ENCODE peak calls at places on chromosomes 7 and 10, in four cellular contexts. One of them, this sample, is unnamed.

GRCh38 chr7:130386876-130387275 is 6.6 kb downstream of the CPA1 start:
- DNase-seq in cardiac muscle cell: no peak
- DNase-seq in fibroblast of pulmonary artery: no peak
- DNase-seq in ascending aorta: no peak
- DNase-seq in this sample: no peak

GRCh38 chr7:79782906-79783305 is 329.4 kb upstream of the MAGI2 start:
- DNase-seq in cardiac muscle cell: no peak
- DNase-seq in fibroblast of pulmonary artery: no peak
- DNase-seq in ascending aorta: no peak
- DNase-seq in this sample: no peak

GRCh38 chr7:37176079-37176478 is 272.6 kb downstream of the ELMO1 start:
- DNase-seq in cardiac muscle cell: no peak
- DNase-seq in fibroblast of pulmonary artery: no peak
- DNase-seq in ascending aorta: no peak
- DNase-seq in this sample: no peak

GRCh38 chr10:62814901-62815372 is 1.2 kb downstream of the EGR2 start:
- DNase-seq in cardiac muscle cell: peak
- DNase-seq in fibroblast of pulmonary artery: no peak
- DNase-seq in ascending aorta: no peak
- DNase-seq in this sample: no peak

GRCh38 chr7:116341222-116341907 is 131.0 kb downstream of the TES start:
- DNase-seq in cardiac muscle cell: peak
- DNase-seq in fibroblast of pulmonary artery: peak
- DNase-seq in ascending aorta: no peak
- DNase-seq in this sample: no peak

GRCh38 chr7:157309990-157310668 is 26.7 kb upstream of the DNAJB6 start:
- DNase-seq in cardiac muscle cell: peak
- DNase-seq in fibroblast of pulmonary artery: peak
- DNase-seq in ascending aorta: no peak
- DNase-seq in this sample: no peak

GRCh38 chr10:109962247-109962646 is 38.9 kb upstream of the XPNPEP1 start:
- DNase-seq in cardiac muscle cell: no peak
- DNase-seq in fibroblast of pulmonary artery: no peak
- DNase-seq in ascending aorta: no peak
- DNase-seq in this sample: no peak

GRCh38 chr10:9222917-9223316 is 1168.4 kb downstream of the GATA3 start:
- DNase-seq in cardiac muscle cell: no peak
- DNase-seq in fibroblast of pulmonary artery: peak
- DNase-seq in ascending aorta: no peak
- DNase-seq in this sample: no peak

GRCh38 chr10:3027866-3028265 is 39.5 kb upstream of the PFKP start:
- DNase-seq in cardiac muscle cell: no peak
- DNase-seq in fibroblast of pulmonary artery: no peak
- DNase-seq in ascending aorta: no peak
- DNase-seq in this sample: no peak

GRCh38 chr7:44060948-44061644 is 4.3 kb downstream of the PGAM2 start:
- DNase-seq in cardiac muscle cell: no peak
- DNase-seq in fibroblast of pulmonary artery: no peak
- DNase-seq in ascending aorta: no peak
- DNase-seq in this sample: no peak

GRCh38 chr7:116522247-116522646 is 2.6 kb upstream of the CAV1 start:
- DNase-seq in cardiac muscle cell: peak
- DNase-seq in fibroblast of pulmonary artery: peak
- DNase-seq in ascending aorta: no peak
- DNase-seq in this sample: no peak

GRCh38 chr10:96043895-96044580 is 655 bp downstream of the CCNJ start:
- DNase-seq in cardiac muscle cell: peak
- DNase-seq in fibroblast of pulmonary artery: peak
- DNase-seq in ascending aorta: peak
- DNase-seq in this sample: peak

GRCh38 chr10:128568979-128569378 is 442.8 kb upstream of the MKI67 start:
- DNase-seq in cardiac muscle cell: no peak
- DNase-seq in fibroblast of pulmonary artery: no peak
- DNase-seq in ascending aorta: peak
- DNase-seq in this sample: no peak

GRCh38 chr10:72088879-72089585 is 681 bp upstream of the SPOCK2 start:
- DNase-seq in cardiac muscle cell: peak
- DNase-seq in fibroblast of pulmonary artery: peak
- DNase-seq in ascending aorta: no peak
- DNase-seq in this sample: no peak

GRCh38 chr7:140924019-140924820 is 509 bp downstream of the BRAF start:
- DNase-seq in cardiac muscle cell: peak
- DNase-seq in fibroblast of pulmonary artery: peak
- DNase-seq in ascending aorta: peak
- DNase-seq in this sample: peak

GRCh38 chr10:69804775-69805174 is 3.1 kb downstream of the COL13A1 start:
- DNase-seq in cardiac muscle cell: no peak
- DNase-seq in fibroblast of pulmonary artery: no peak
- DNase-seq in ascending aorta: no peak
- DNase-seq in this sample: no peak

GRCh38 chr10:125982256-125982948 is 86.0 kb downstream of the FANK1 start:
- DNase-seq in cardiac muscle cell: peak
- DNase-seq in fibroblast of pulmonary artery: peak
- DNase-seq in ascending aorta: no peak
- DNase-seq in this sample: peak

GRCh38 chr10:6811153-6811552 is 231.1 kb upstream of the PRKCQ start:
- DNase-seq in cardiac muscle cell: no peak
- DNase-seq in fibroblast of pulmonary artery: no peak
- DNase-seq in ascending aorta: no peak
- DNase-seq in this sample: no peak

GRCh38 chr10:85646312-85646711 is 720.3 kb downstream of the GRID1 start:
- DNase-seq in cardiac muscle cell: no peak
- DNase-seq in fibroblast of pulmonary artery: peak
- DNase-seq in ascending aorta: no peak
- DNase-seq in this sample: no peak

GRCh38 chr7:92830532-92831110 is 5.8 kb downstream of the CDK6 start:
- DNase-seq in cardiac muscle cell: no peak
- DNase-seq in fibroblast of pulmonary artery: no peak
- DNase-seq in ascending aorta: no peak
- DNase-seq in this sample: no peak

GRCh38 chr7:112036071-112036470 is 170.1 kb downstream of the DOCK4 start:
- DNase-seq in cardiac muscle cell: no peak
- DNase-seq in fibroblast of pulmonary artery: peak
- DNase-seq in ascending aorta: no peak
- DNase-seq in this sample: no peak

GRCh38 chr10:3525832-3526449 is 259.1 kb downstream of the KLF6 start:
- DNase-seq in cardiac muscle cell: peak
- DNase-seq in fibroblast of pulmonary artery: peak
- DNase-seq in ascending aorta: peak
- DNase-seq in this sample: no peak

GRCh38 chr7:158110661-158111555 is 476.7 kb downstream of the PTPRN2 start:
- DNase-seq in cardiac muscle cell: no peak
- DNase-seq in fibroblast of pulmonary artery: no peak
- DNase-seq in ascending aorta: no peak
- DNase-seq in this sample: no peak

GRCh38 chr7:73436031-73436929 is 2.7 kb downstream of the FZD9 start:
- DNase-seq in cardiac muscle cell: no peak
- DNase-seq in fibroblast of pulmonary artery: no peak
- DNase-seq in ascending aorta: no peak
- DNase-seq in this sample: no peak

GRCh38 chr7:37344886-37345579 is 103.6 kb downstream of the ELMO1 start:
- DNase-seq in cardiac muscle cell: no peak
- DNase-seq in fibroblast of pulmonary artery: no peak
- DNase-seq in ascending aorta: no peak
- DNase-seq in this sample: no peak

DNA sequence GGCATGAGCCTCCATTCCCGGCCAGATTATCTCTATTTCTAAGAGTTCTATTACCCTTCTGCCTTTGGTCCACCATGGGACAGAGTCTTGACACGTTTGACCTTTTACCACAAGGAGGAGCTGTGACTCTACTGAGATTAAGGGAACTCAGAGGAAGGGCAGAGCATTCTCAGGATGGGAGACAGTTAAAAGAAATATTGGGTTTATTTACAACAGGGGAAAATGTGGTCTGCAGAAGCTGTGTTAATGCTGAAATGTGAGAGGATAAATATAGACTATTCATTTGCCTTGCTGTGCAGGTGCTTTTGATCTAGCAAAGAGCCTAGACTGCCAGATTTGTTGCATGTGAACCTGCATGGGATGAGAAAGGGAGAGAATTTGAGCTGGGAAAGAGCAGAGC is 45.8 kb upstream of the PRSS58 start:
- DNase-seq in cardiac muscle cell: no peak
- DNase-seq in fibroblast of pulmonary artery: no peak
- DNase-seq in ascending aorta: no peak
- DNase-seq in this sample: no peak
- H3K4me3 ChIP-seq in cardiac muscle cell: no peak
- H3K4me3 ChIP-seq in fibroblast of pulmonary artery: no peak
- H3K4me3 ChIP-seq in ascending aorta: no peak
- H3K4me3 ChIP-seq in this sample: no peak

DNA sequence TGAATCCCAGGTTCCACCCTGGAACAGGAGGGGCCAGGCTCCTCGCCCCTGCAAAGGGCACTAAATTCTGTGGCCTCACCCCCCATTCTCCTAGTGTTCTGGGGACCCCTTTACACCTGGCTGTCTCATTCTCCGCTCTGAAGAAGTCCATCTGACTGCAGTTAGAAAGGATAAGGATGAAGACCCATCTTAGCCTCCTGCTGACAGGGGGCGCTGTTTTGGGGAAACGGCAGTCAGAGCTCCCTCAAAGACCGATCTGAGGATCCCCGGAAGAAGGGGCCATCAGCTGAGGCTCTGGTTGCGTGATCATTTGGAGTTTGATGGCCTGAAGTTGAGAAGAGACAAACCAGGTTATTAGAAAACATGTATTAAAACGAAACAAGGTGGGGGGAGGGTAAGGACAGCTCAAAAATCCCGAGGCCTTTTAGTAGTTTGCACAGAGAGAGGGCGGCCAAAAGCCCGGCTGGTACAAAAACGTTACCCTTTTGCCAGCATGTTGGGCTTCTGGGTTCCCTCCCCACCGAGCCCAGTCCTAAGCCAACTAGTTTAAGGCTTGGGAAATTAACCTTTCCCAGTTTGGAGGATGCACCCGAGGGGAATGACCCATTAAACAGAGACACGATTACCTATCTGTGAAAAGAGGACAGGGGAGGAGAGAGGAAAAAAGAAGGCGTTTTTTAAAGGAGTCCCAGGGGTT is 102.8 kb downstream of the CHN2 start:
- DNase-seq in cardiac muscle cell: no peak
- DNase-seq in fibroblast of pulmonary artery: no peak
- DNase-seq in ascending aorta: no peak
- DNase-seq in this sample: peak
- TF ChIP-seq CTCF in cardiac muscle cell: peak
- TF ChIP-seq CTCF in fibroblast of pulmonary artery: no peak
- TF ChIP-seq CTCF in ascending aorta: no peak
- TF ChIP-seq CTCF in this sample: peak

DNA sequence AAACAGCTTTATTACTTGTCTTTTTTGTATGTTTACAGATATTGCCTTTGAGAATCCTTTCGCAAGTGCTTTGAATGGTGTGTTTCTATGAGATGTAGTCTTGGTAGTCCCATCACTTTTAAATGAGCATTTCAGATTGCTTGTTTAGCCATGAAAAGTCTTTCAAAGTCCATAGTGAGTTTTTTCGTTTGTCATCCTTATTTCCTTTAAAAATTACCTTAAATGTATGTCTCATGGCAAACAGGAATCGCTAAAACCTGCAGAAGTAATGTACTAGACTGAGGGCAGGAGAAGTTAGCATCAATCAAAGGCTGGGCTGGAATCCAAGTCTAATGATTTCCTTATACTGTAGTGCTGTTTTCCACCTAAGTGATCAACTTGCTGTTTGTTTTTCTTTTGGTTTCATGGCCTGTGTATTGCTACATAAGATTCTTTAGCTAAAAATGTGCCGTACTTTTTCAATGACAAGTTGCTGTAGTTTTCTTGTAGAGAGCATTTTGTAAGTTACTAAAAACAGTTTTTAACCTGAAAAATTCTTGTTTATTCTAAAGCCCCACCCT is 1.1 kb downstream of the HELLS start:
- DNase-seq in cardiac muscle cell: peak
- DNase-seq in fibroblast of pulmonary artery: peak
- DNase-seq in ascending aorta: no peak
- DNase-seq in this sample: no peak
- H3K4me3 ChIP-seq in cardiac muscle cell: peak
- H3K4me3 ChIP-seq in fibroblast of pulmonary artery: peak
- H3K4me3 ChIP-seq in ascending aorta: peak
- H3K4me3 ChIP-seq in this sample: peak

GRCh38 chr7:142158741-142159496 is 47.4 kb downstream of the MGAM2 start:
- DNase-seq in cardiac muscle cell: no peak
- DNase-seq in fibroblast of pulmonary artery: no peak
- DNase-seq in ascending aorta: no peak
- DNase-seq in this sample: no peak

GRCh38 chr7:142152076-142152475 is 40.6 kb downstream of the MGAM2 start:
- DNase-seq in cardiac muscle cell: no peak
- DNase-seq in fibroblast of pulmonary artery: no peak
- DNase-seq in ascending aorta: no peak
- DNase-seq in this sample: no peak

GRCh38 chr7:142150869-142151268 is 39.4 kb downstream of the MGAM2 start:
- DNase-seq in cardiac muscle cell: no peak
- DNase-seq in fibroblast of pulmonary artery: no peak
- DNase-seq in ascending aorta: no peak
- DNase-seq in this sample: no peak

DNA sequence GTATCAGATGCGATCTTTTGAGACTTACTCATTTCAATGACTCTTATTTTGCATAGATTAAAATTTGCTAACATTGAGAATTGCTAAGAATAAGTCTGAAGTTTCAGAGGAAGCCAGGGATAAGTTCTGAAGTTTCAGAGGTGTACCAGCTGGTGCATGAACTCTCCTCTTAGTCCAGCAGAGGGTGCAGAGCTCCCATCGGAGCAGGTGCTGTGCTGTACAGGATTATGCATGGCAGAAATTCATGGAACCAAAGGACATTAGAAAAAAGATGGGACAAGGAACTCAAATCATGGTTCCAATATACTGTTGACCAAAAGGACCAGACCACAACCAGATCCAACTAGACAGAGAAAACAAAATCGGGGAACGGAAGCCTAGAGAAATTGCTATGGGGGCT is 41.9 kb downstream of the MGAM2 start:
- DNase-seq in cardiac muscle cell: no peak
- DNase-seq in fibroblast of pulmonary artery: no peak
- DNase-seq in ascending aorta: no peak
- DNase-seq in this sample: peak
- TF ChIP-seq CTCF in cardiac muscle cell: no peak
- TF ChIP-seq CTCF in fibroblast of pulmonary artery: no peak
- TF ChIP-seq CTCF in ascending aorta: peak
- TF ChIP-seq CTCF in this sample: no peak

GRCh38 chr10:33655921-33656320 is 321.5 kb upstream of the NRP1 start:
- DNase-seq in cardiac muscle cell: peak
- DNase-seq in fibroblast of pulmonary artery: peak
- DNase-seq in ascending aorta: no peak
- DNase-seq in this sample: no peak
- H3K4me3 ChIP-seq in cardiac muscle cell: no peak
- H3K4me3 ChIP-seq in fibroblast of pulmonary artery: no peak
- H3K4me3 ChIP-seq in ascending aorta: no peak
- H3K4me3 ChIP-seq in this sample: no peak